ENCODE peak calls at places on chromosomes 5 and 9, in seven cellular contexts. S is NCI-H1105, P is NCI-H1092, E is mucosa of descending colon, L is BJ, W is naive B cell, F is HEK293T. G is an unnamed sample.

GRCh38 chr9:92534199-92535159 is 1.3 kb downstream of the ECM2 start:
- DNase-seq in E (no peak), S (no peak), F (no peak), W (no peak), L (no peak), P (no peak), G (no peak)

GRCh38 chr9:105233836-105234235 is 10.6 kb upstream of the SLC44A1 start:
- DNase-seq in W (no peak), S (no peak), E (no peak), F (no peak), P (no peak), L (no peak), G (no peak)

GRCh38 chr5:151454166-151454565 is 6.8 kb downstream of the SLC36A1 start:
- DNase-seq in P (no peak), W (no peak), S (no peak), L (no peak), E (peak), F (peak), G (peak)

GRCh38 chr9:97599447-97599846 is 33.7 kb downstream of the TSTD2 start:
- DNase-seq in S (no peak), F (no peak), E (no peak), L (no peak), P (no peak), W (no peak), G (no peak)

GRCh38 chr5:1405539-1406530 is 39.4 kb downstream of the SLC6A3 start:
- DNase-seq in E (no peak), F (no peak), W (no peak), S (no peak), P (no peak), L (no peak), G (no peak)

GRCh38 chr5:101590384-101590783 is 687.3 kb upstream of the ST8SIA4 start:
- DNase-seq in E (no peak), P (no peak), F (peak), W (no peak), L (no peak), S (no peak), G (no peak)

GRCh38 chr9:76219555-76220151 is 174.6 kb downstream of the RFK start:
- DNase-seq in E (no peak), P (no peak), L (no peak), S (no peak), W (no peak), F (peak), G (no peak)

GRCh38 chr5:15683332-15683731 is 183.4 kb downstream of the FBXL7 start:
- DNase-seq in S (peak), L (no peak), F (peak), P (no peak), W (no peak), E (peak), G (no peak)

GRCh38 chr5:113218906-113219517 is 215.8 kb downstream of the TSSK1B start:
- DNase-seq in P (no peak), L (no peak), S (no peak), E (no peak), F (no peak), W (no peak), G (no peak)

GRCh38 chr9:107488400-107489143 is 997 bp downstream of the KLF4 start:
- DNase-seq in W (peak), L (no peak), F (peak), S (peak), E (peak), P (peak), G (no peak)

GRCh38 chr9:33375238-33375840 is 27.0 kb downstream of the AQP7 start:
- DNase-seq in W (no peak), S (no peak), F (peak), P (no peak), E (no peak), L (no peak), G (no peak)

GRCh38 chr5:121797677-121798518 is 53.8 kb upstream of the FTMT start:
- DNase-seq in L (no peak), P (peak), S (no peak), W (no peak), E (no peak), F (no peak), G (no peak)

GRCh38 chr5:2172471-2172870 is 289.7 kb upstream of the IRX4 start:
- DNase-seq in E (no peak), P (no peak), F (no peak), L (no peak), W (no peak), S (no peak), G (peak)

GRCh38 chr5:37844004-37844403 is 4.2 kb upstream of the GDNF start:
- DNase-seq in F (no peak), L (no peak), P (no peak), E (no peak), W (no peak), S (no peak), G (no peak)

GRCh38 chr5:50606179-50606578 is 60.3 kb upstream of the PARP8 start:
- DNase-seq in P (no peak), W (no peak), L (no peak), F (no peak), S (no peak), E (no peak), G (no peak)

GRCh38 chr5:122907238-122907637 is 61.8 kb downstream of the SNX24 start:
- DNase-seq in L (peak), P (no peak), E (no peak), W (no peak), S (no peak), F (no peak), G (no peak)

GRCh38 chr5:149677721-149678120 is 52.4 kb upstream of the PPARGC1B start:
- DNase-seq in P (no peak), W (no peak), F (no peak), L (no peak), S (no peak), E (no peak), G (no peak)

GRCh38 chr5:96101358-96102089 is 139.9 kb upstream of the ELL2 start:
- DNase-seq in W (no peak), S (no peak), L (no peak), F (no peak), E (no peak), P (no peak), G (no peak)

GRCh38 chr5:39624268-39624886 is 199.6 kb upstream of the DAB2 start:
- DNase-seq in W (no peak), S (no peak), L (no peak), E (peak), F (no peak), P (no peak), G (no peak)

GRCh38 chr5:59264641-59265245 is 628.8 kb downstream of the PDE4D start:
- DNase-seq in E (no peak), L (no peak), S (no peak), P (no peak), F (no peak), W (no peak), G (no peak)

GRCh38 chr5:29218138-29218537 is 1975.3 kb upstream of the CDH6 start:
- DNase-seq in E (no peak), F (no peak), S (peak), W (no peak), L (no peak), P (no peak), G (peak)

GRCh38 chr9:33081128-33081851 is 4.8 kb upstream of the SMU1 start:
- DNase-seq in W (peak), L (peak), F (peak), E (no peak), S (peak), P (peak), G (peak)

GRCh38 chr5:91225848-91226686 is 157.1 kb downstream of the ARRDC3 start:
- DNase-seq in F (no peak), E (peak), W (peak), P (peak), L (no peak), S (no peak), G (peak)

GRCh38 chr5:178768371-178769260 is 38.2 kb upstream of the ZNF354A start:
- DNase-seq in E (no peak), F (no peak), W (no peak), P (no peak), L (no peak), S (no peak), G (no peak)

GRCh38 chr9:6149315-6149714 is 66.3 kb upstream of the IL33 start:
- DNase-seq in W (no peak), L (no peak), P (no peak), S (no peak), E (no peak), F (no peak), G (no peak)

GRCh38 chr5:76074487-76074886 is 8.7 kb upstream of the SV2C start:
- DNase-seq in W (no peak), F (peak), P (no peak), L (no peak), E (peak), S (no peak), G (no peak)

GRCh38 chr9:91795500-91796241 is 154.4 kb downstream of the ROR2 start:
- DNase-seq in S (no peak), W (no peak), F (peak), E (peak), L (no peak), P (no peak), G (no peak)

GRCh38 chr5:142506046-142506445 is 179.8 kb downstream of the FGF1 start:
- DNase-seq in P (no peak), L (no peak), S (no peak), F (no peak), W (no peak), E (no peak), G (no peak)

GRCh38 chr5:136058031-136058971 is 29.5 kb downstream of the TGFBI start:
- DNase-seq in L (peak), F (peak), S (no peak), E (no peak), P (no peak), W (no peak), G (no peak)

GRCh38 chr5:124706729-124707361 is 39.6 kb downstream of the ZNF608 start:
- DNase-seq in W (no peak), F (peak), S (peak), L (no peak), E (peak), P (peak), G (peak)

GRCh38 chr5:10513501-10514442 is 50.1 kb upstream of the ANKRD33B start:
- DNase-seq in W (no peak), S (no peak), F (no peak), L (peak), P (no peak), E (no peak), G (no peak)

GRCh38 chr5:149824851-149825250 is 94.7 kb downstream of the PPARGC1B start:
- DNase-seq in L (no peak), E (no peak), W (no peak), S (no peak), F (no peak), P (no peak), G (no peak)

GRCh38 chr9:130694205-130694604 is 625 bp downstream of the EXOSC2 start:
- DNase-seq in W (no peak), S (no peak), P (no peak), L (no peak), F (no peak), E (no peak), G (no peak)